ENCODE peak calls at places on chromosome 20, in four cellular contexts. N is IMR-90, V is neuronal stem cell, P is H9. C is an unnamed sample. For H3K4me1, the result is how much of the 10 kb centered on the place peaks cover.

GRCh38 chr20:2799688-2800589 is 488 bp downstream of the CPXM1 start:
- DNase-seq in N (peak), P (peak), V (no peak), C (peak)

GRCh38 chr20:50838322-50838625 is 43.4 kb downstream of the BCAS4 start:
- DNase-seq in V (no peak), P (no peak), N (no peak), C (no peak)

GRCh38 chr20:60470366-60470765 is 512.1 kb downstream of the CDH26 start:
- DNase-seq in V (no peak), N (no peak), P (peak), C (no peak)

GRCh38 chr20:36371391-36371790 is 65.3 kb downstream of the DLGAP4 start:
- DNase-seq in V (no peak), N (no peak), P (no peak), C (no peak)

GRCh38 chr20:1987826-1988225 is 6.0 kb downstream of the PDYN start:
- DNase-seq in N (no peak), V (no peak), P (no peak), C (no peak)

GRCh38 chr20:52105045-52105572 is 86.5 kb downstream of the ZFP64 start:
- DNase-seq in N (peak), P (peak), V (peak), C (peak)

GRCh38 chr20:13165203-13165602 is 55.9 kb upstream of the ISM1 start:
- DNase-seq in V (no peak), N (no peak), P (no peak), C (no peak)

GRCh38 chr20:42688576-42688975 is 501.1 kb downstream of the PTPRT start:
- DNase-seq in V (peak), P (peak), N (no peak), C (peak)

GRCh38 chr20:53291548-53291947 is 302.1 kb downstream of the ZNF217 start:
- DNase-seq in P (peak), V (no peak), N (no peak), C (peak)

GRCh38 chr20:37627060-37627766 is 66.6 kb upstream of the CTNNBL1 start:
- DNase-seq in P (peak), V (peak), N (peak), C (peak)

GRCh38 chr20:21554376-21554890 is 40.6 kb upstream of the NKX2-2 start:
- DNase-seq in P (no peak), N (no peak), V (no peak), C (no peak)

GRCh38 chr20:31394900-31395299 is 4.5 kb upstream of the DEFB119 start:
- DNase-seq in P (no peak), V (no peak), N (no peak), C (no peak)

GRCh38 chr20:36825374-36826104 is 50.4 kb upstream of the TLDC2 start:
- DNase-seq in V (no peak), P (no peak), N (no peak), C (no peak)

GRCh38 chr20:61603715-61604114 is 351.7 kb downstream of the CDH4 start:
- DNase-seq in N (no peak), V (no peak), P (no peak), C (no peak)

GRCh38 chr20:13865825-13866351 is 81.1 kb downstream of the NDUFAF5 start:
- DNase-seq in N (no peak), V (no peak), P (no peak), C (peak)

GRCh38 chr20:61173966-61174725 is 77.9 kb upstream of the CDH4 start:
- DNase-seq in N (peak), P (no peak), V (no peak), C (no peak)

GRCh38 chr20:8487715-8488114 is 355.6 kb downstream of the PLCB1 start:
- DNase-seq in V (no peak), N (no peak), P (no peak), C (no peak)

GRCh38 chr20:51440589-51440988 is 101.9 kb downstream of the NFATC2 start:
- DNase-seq in V (no peak), P (no peak), N (no peak), C (no peak)

GRCh38 chr20:10550204-10551118 is 115.4 kb downstream of the SLX4IP start:
- DNase-seq in V (no peak), P (no peak), N (no peak), C (no peak)

GRCh38 chr20:51661609-51662178 is 106.5 kb downstream of the ATP9A start:
- DNase-seq in P (no peak), V (no peak), N (peak), C (peak)

GRCh38 chr20:36872857-36873256 is 3.1 kb upstream of the TLDC2 start:
- DNase-seq in P (no peak), V (no peak), N (no peak), C (no peak)

GRCh38 chr20:63828124-63828523 is 2.9 kb downstream of the ZBTB46 start:
- DNase-seq in V (no peak), P (no peak), N (no peak), C (no peak)
- H3K4ac ChIP-seq in V (no peak), P (no peak), N (no peak), C (no peak)

GRCh38 chr20:32460231-32460630 is 102.1 kb downstream of the ASXL1 start:
- DNase-seq in N (no peak), V (no peak), P (no peak), C (no peak)
- H3K4me1 ChIP-seq in N (under half), V (under half), P (under half), C (under half)

DNA sequence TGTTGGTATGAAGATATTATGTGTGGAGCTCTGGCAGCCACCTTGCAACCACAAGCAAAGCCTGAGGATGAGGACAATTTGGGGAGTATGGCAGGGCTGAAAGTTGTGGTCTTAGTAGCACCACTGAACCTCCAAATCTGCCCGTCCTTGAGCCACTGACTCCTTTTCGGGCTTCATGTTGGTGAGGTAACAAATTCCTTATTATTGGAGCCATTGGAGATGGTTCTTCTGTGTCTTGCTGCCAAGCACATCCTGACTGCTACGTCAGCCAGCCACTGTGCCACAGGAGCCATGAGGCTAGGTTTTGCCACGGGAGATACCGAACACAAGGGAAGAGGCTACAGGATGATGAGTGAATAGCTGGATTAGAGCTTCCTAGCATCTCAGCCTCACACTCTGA is 201.6 kb downstream of the BMP7 start:
- DNase-seq in P (no peak), V (no peak), N (no peak), C (no peak)
- H3K18ac ChIP-seq in P (no peak), V (no peak), N (no peak), C (no peak)

DNA sequence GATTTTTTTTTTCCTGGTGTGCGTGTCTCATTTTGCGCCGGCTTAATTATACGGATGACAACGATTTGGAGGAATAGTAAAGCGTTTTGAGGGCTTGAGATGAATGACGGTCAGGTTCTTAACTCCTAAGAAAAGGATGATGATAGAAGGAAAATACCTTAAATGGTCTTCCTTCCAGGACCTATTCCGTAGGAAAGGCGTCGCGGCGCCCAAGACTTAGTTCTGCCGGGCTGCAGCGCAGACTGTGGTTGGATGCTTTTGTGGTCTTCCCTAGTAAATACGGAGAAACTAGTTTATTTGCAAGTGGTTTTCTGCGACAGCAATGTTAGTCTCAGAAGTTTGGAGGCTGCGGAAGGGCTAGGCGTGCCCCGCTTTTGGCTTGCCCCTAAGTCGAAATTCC is 8.4 kb downstream of the GNAS-AS1 start:
- DNase-seq in V (no peak), P (no peak), N (no peak), C (no peak)
- H3K4ac ChIP-seq in V (no peak), P (no peak), N (no peak), C (no peak)

GRCh38 chr20:4065405-4065841 is 50.1 kb upstream of the RNF24 start:
- DNase-seq in N (peak), P (no peak), V (no peak), C (no peak)
- H3K4me1 ChIP-seq in N (under half), P (under half), V (under half), C (under half)

GRCh38 chr20:23049201-23049932 is at the start of gene THBD:
- DNase-seq in V (peak), P (peak), N (peak), C (peak)

GRCh38 chr20:23048283-23049200 is 930 bp downstream of the THBD start:
- DNase-seq in P (peak), V (peak), N (peak), C (peak)

GRCh38 chr20:23050847-23051627 is 1.6 kb upstream of the THBD start:
- DNase-seq in P (peak), N (peak), V (peak), C (peak)

GRCh38 chr20:23047738-23048214 is 1.7 kb downstream of the THBD start:
- DNase-seq in V (no peak), N (no peak), P (peak), C (peak)

DNA sequence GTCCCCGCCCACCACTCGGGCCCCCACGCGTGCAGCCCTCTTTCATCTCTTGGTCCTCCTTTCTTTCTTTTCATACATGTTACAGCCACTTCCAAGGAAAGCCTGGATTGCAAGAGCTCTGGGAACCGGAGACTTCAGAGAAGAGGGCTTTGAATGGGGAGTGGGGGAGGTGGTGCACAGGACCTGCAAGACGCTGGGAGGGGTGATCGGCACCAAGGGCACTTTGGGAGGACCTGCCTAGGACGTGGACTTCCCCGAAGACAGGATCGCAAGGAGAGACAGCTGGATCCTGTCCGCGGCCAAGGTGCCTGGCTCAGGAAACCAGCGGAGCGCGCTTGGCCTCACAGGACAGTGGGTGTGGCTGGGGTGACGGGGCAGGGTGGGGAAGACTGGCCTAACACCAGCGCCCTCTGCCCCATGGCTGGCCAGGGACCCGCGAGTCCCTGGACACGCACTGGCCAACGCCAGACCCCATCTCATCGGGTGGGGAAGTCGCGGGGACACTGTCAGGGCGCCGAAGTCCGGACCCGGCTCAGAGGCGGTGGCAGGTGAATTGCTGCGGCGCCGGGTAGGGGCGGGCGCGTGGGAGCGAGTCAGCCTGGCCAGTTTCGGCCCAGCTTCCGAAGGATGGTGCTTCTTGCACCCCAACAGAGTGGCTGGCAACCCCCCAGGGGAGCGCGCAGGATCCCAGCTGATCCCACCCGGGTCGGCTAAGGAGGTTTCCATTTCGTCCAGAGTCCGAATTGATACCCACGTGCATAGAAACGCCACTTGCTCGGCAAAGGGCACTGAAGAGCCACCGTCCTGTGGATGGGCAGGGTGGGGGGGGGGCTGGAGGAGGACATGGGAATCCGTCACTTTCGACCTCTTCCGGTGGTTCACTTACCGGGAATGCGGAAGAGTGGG is 714 bp upstream of the THBD start:
- DNase-seq in V (peak), N (no peak), P (peak), C (peak)
- H3K18ac ChIP-seq in V (no peak), N (no peak), P (no peak), C (no peak)

GRCh38 chr20:11905460-11906150 is 12.1 kb upstream of the BTBD3 start:
- DNase-seq in V (no peak), N (peak), P (no peak), C (no peak)

GRCh38 chr20:11906626-11907480 is 10.8 kb upstream of the BTBD3 start:
- DNase-seq in P (no peak), V (no peak), N (no peak), C (no peak)

GRCh38 chr20:11902264-11902663 is 15.4 kb upstream of the BTBD3 start:
- DNase-seq in V (no peak), N (peak), P (no peak), C (no peak)

GRCh38 chr20:11895832-11896484 is 21.7 kb upstream of the BTBD3 start:
- DNase-seq in V (no peak), N (peak), P (no peak), C (no peak)

GRCh38 chr20:11901127-11901526 is 16.6 kb upstream of the BTBD3 start:
- DNase-seq in P (no peak), V (no peak), N (peak), C (no peak)
- H3K4ac ChIP-seq in P (no peak), V (no peak), N (peak), C (no peak)

DNA sequence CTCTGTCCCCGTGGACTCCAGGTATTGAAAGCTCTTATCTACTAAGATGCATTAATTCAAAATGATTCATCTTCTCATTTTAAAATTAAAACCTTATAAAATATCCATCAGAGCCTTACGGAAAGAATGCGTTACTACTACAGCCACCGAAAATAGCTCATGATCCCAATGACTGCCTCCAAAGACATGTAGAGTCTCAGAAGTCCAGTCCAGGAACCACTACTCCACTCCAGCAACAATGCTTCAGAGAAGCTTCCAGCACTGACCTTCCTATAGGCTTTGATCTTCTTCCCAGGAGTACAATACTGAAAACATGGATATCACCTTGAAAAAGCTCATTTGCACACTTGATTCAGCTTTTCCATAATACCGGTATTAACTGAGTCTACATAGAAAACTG is 94.3 kb downstream of the CHD6 start:
- DNase-seq in V (no peak), N (no peak), P (no peak), C (no peak)
- H3K4me1 ChIP-seq in V (under half), N (under half), P (under half), C (under half)